ENCODE peak calls at places on chromosomes 4 and X, in nine cellular contexts. J is lung, L is Calu3, W is SK-N-DZ, N is kidney, C is iris pigment epithelial cell, E is PC-9, D is ELF-1, G is dermis blood vessel endothelial cell. P is an unnamed sample.

GRCh38 chr4:91267543-91267942 is 1036.2 kb upstream of the GRID2 start:
- DNase-seq in E (no peak), L (no peak), J (no peak), D (peak; percentile 13), C (no peak), N (no peak), G (no peak), W (no peak), P (no peak)

GRCh38 chr4:182107931-182108330 is 135.3 kb upstream of the TENM3 start:
- DNase-seq in J (no peak), N (no peak), E (no peak), D (no peak), W (no peak), C (no peak), G (no peak), L (no peak), P (no peak)

GRCh38 chr4:127975121-127975770 is 10.0 kb downstream of the ABHD18 start:
- DNase-seq in L (no peak), C (peak; percentile 71), N (no peak), D (no peak), W (no peak), J (no peak), E (no peak), G (no peak), P (no peak)

GRCh38 chr4:6529021-6529420 is 46.0 kb upstream of the MAN2B2 start:
- DNase-seq in W (no peak), L (no peak), G (no peak), C (no peak), E (no peak), D (no peak), N (no peak), J (no peak), P (no peak)

GRCh38 chr4:168551945-168552695 is 55.3 kb downstream of the PALLD start:
- DNase-seq in J (no peak), L (no peak), D (no peak), E (no peak), C (peak; percentile 24), N (no peak), G (peak; percentile 71), W (no peak), P (no peak)

GRCh38 chr4:8914461-8915171 is 43.0 kb upstream of the HMX1 start:
- DNase-seq in G (no peak), E (no peak), N (peak; percentile 56), D (no peak), C (no peak), L (no peak), W (no peak), J (no peak), P (peak; percentile 20)

GRCh38 chrX:63661676-63662075 is 123.3 kb downstream of the ARHGEF9 start:
- DNase-seq in J (no peak), D (no peak), G (no peak), L (no peak), E (no peak), W (no peak), N (no peak), C (no peak), P (no peak)

GRCh38 chrX:44898411-44899221 is 25.6 kb downstream of the KDM6A start:
- DNase-seq in L (no peak), W (no peak), N (no peak), E (no peak), D (peak; percentile 21), G (no peak), J (no peak), C (peak; percentile 58), P (no peak)

GRCh38 chr4:162506253-162506652 is 342.5 kb upstream of the FSTL5 start:
- DNase-seq in G (no peak), L (no peak), D (no peak), W (no peak), E (no peak), N (no peak), J (no peak), C (peak; percentile 54), P (no peak)

GRCh38 chrX:9534686-9535085 is 69.8 kb downstream of the TBL1X start:
- DNase-seq in G (peak; percentile 17), N (no peak), E (no peak), D (no peak), W (no peak), L (no peak), J (no peak), C (peak; percentile 74), P (no peak)

GRCh38 chr4:53706422-53707032 is 115.2 kb upstream of the LNX1 start:
- DNase-seq in D (peak; percentile 51), G (peak; percentile 68), N (no peak), W (peak; percentile 56), C (peak; percentile 68), E (no peak), L (peak; percentile 8), J (no peak), P (no peak)

GRCh38 chrX:12379666-12380065 is 241.4 kb downstream of the FRMPD4 start:
- DNase-seq in E (no peak), C (no peak), J (no peak), D (no peak), N (no peak), G (no peak), L (no peak), W (no peak), P (no peak)

P was measured in Caco-2.